ENCODE peak calls at places on chromosomes 6 and 20, in six cellular contexts. One of them, this sample, is unnamed.
A peak's percentile ranks its signal among the peaks of the same experiment; 100 is the strongest.

GRCh38 chr20:35145141-35145564 is 2.0 kb downstream of the EDEM2 start:
- DNase-seq in GM23338: peak; percentile 75
- DNase-seq in GM12878: peak; percentile 23
- DNase-seq in HCT116: peak; percentile 47
- DNase-seq in HL-60: no peak
- DNase-seq in HepG2: peak; percentile 77
- DNase-seq in this sample: peak; percentile 61

GRCh38 chr6:116410945-116411623 is 40.3 kb downstream of the DSE start:
- DNase-seq in GM23338: no peak
- DNase-seq in HepG2: no peak
- DNase-seq in HL-60: no peak
- DNase-seq in GM12878: no peak
- DNase-seq in HCT116: no peak
- DNase-seq in this sample: no peak

GRCh38 chr20:13355386-13355785 is 134.3 kb downstream of the ISM1 start:
- DNase-seq in HL-60: no peak
- DNase-seq in GM23338: no peak
- DNase-seq in HCT116: no peak
- DNase-seq in GM12878: no peak
- DNase-seq in HepG2: peak; percentile 77
- DNase-seq in this sample: no peak

GRCh38 chr6:167501831-167502385 is 177.0 kb downstream of the TTLL2 start:
- DNase-seq in HL-60: no peak
- DNase-seq in GM12878: no peak
- DNase-seq in HepG2: peak; percentile 77
- DNase-seq in HCT116: peak; percentile 33
- DNase-seq in GM23338: peak; percentile 61
- DNase-seq in this sample: peak; percentile 13

GRCh38 chr20:49594143-49594928 is 26.4 kb upstream of the PTGIS start:
- DNase-seq in HepG2: no peak
- DNase-seq in HCT116: no peak
- DNase-seq in HL-60: peak; percentile 75
- DNase-seq in GM12878: no peak
- DNase-seq in GM23338: no peak
- DNase-seq in this sample: no peak

GRCh38 chr6:87382861-87383260 is 24.9 kb upstream of the CFAP206 start:
- DNase-seq in HCT116: no peak
- DNase-seq in HL-60: no peak
- DNase-seq in HepG2: no peak
- DNase-seq in GM12878: no peak
- DNase-seq in GM23338: no peak
- DNase-seq in this sample: no peak

GRCh38 chr6:13445005-13445743 is 42.2 kb downstream of the GFOD1 start:
- DNase-seq in HL-60: no peak
- DNase-seq in GM23338: no peak
- DNase-seq in HepG2: no peak
- DNase-seq in GM12878: no peak
- DNase-seq in HCT116: no peak
- DNase-seq in this sample: no peak

GRCh38 chr6:40907198-40907701 is 131.8 kb downstream of the UNC5CL start:
- DNase-seq in GM23338: peak; percentile 9
- DNase-seq in HL-60: no peak
- DNase-seq in HepG2: peak; percentile 19
- DNase-seq in HCT116: no peak
- DNase-seq in GM12878: no peak
- DNase-seq in this sample: peak; percentile 65

GRCh38 chr6:85944736-85945135 is 302.1 kb upstream of the SYNCRIP start:
- DNase-seq in GM23338: no peak
- DNase-seq in HepG2: no peak
- DNase-seq in HL-60: no peak
- DNase-seq in HCT116: no peak
- DNase-seq in GM12878: no peak
- DNase-seq in this sample: no peak

GRCh38 chr20:237918-238317 is 10.9 kb downstream of the DEFB129 start:
- DNase-seq in HepG2: no peak
- DNase-seq in GM23338: no peak
- DNase-seq in HL-60: peak; percentile 22
- DNase-seq in GM12878: no peak
- DNase-seq in HCT116: no peak
- DNase-seq in this sample: no peak

GRCh38 chr20:237479-237878 is 10.4 kb downstream of the DEFB129 start:
- DNase-seq in GM12878: no peak
- DNase-seq in HCT116: no peak
- DNase-seq in HepG2: no peak
- DNase-seq in HL-60: peak; percentile 49
- DNase-seq in GM23338: no peak
- DNase-seq in this sample: no peak

DNA sequence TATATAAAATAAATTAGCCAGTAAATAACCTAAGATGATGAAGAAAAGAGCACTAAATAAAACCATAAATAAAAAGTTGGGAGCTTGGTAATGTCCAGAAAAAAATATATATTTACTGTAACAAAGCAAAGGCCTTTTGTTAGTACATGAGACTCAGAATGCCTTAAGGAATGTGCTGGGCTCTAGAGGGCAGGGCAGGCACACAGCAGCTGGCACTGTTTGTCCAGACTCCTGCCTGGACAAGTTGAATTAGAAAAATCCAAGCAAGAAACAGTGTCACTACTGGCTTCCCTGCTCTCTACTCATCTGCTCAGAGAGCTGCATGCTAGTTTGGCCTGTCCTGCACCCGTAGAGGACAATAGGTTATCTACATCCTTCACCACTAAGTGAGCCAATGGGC is 8.8 kb downstream of the DEFB129 start:
- DNase-seq in GM23338: no peak
- DNase-seq in HepG2: no peak
- DNase-seq in HL-60: no peak
- DNase-seq in GM12878: no peak
- DNase-seq in HCT116: no peak
- DNase-seq in this sample: peak; percentile 30
- TF ChIP-seq REST in GM23338: no peak
- TF ChIP-seq REST in HepG2: no peak
- TF ChIP-seq REST in HL-60: no peak
- TF ChIP-seq REST in GM12878: no peak
- TF ChIP-seq REST in HCT116: no peak
- TF ChIP-seq REST in this sample: no peak

GRCh38 chr20:39021748-39022147 is 59.6 kb downstream of the DHX35 start:
- DNase-seq in GM23338: no peak
- DNase-seq in HL-60: no peak
- DNase-seq in HepG2: no peak
- DNase-seq in HCT116: no peak
- DNase-seq in GM12878: peak; percentile 58
- DNase-seq in this sample: no peak

GRCh38 chr20:39029324-39029820 is 67.2 kb downstream of the DHX35 start:
- DNase-seq in HepG2: no peak
- DNase-seq in HL-60: no peak
- DNase-seq in GM23338: no peak
- DNase-seq in GM12878: no peak
- DNase-seq in HCT116: no peak
- DNase-seq in this sample: no peak

GRCh38 chr20:39025883-39026282 is 63.7 kb downstream of the DHX35 start:
- DNase-seq in GM12878: no peak
- DNase-seq in HepG2: no peak
- DNase-seq in HCT116: no peak
- DNase-seq in HL-60: no peak
- DNase-seq in GM23338: no peak
- DNase-seq in this sample: no peak
- H3K4me3 ChIP-seq in GM12878: no peak overlapping the region
- H3K4me3 ChIP-seq in HepG2: no peak overlapping the region
- H3K4me3 ChIP-seq in HCT116: no peak overlapping the region
- H3K4me3 ChIP-seq in HL-60: no peak overlapping the region
- H3K4me3 ChIP-seq in GM23338: no peak overlapping the region
- H3K4me3 ChIP-seq in this sample: no peak overlapping the region

DNA sequence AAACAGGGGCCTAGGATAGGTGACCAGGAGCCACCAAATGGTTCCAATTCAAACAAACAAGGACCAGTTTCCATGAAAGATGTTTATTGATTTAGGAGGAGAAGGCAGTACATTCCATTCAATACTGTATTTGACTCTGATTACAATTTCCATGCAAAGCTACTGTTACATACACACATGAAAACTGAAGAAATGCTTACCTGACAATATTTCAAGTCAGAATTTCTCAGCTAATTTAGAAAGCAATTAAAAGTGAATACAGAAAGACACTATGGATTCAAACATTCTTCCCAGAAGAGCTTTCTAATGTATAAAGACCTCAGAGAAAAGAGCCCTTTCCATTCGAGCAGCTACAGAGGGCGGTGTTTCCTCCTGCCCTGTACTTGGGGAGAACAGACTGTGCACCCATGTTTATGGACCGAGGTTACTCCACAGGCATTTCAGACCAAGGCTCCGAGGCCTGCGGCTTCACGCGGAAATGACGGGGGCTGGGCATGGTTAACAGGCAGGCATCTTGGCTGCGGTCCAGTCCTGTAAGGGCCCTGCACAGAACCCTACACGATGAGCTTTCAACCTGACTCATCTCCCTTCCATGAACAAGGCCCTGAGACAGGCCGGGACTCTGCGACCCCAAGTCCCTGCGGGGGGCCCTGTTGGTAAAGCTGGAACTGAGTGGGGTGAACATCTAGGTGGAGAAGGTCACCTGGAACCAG is 25.7 kb upstream of the TCFL5 start:
- DNase-seq in GM23338: no peak
- DNase-seq in GM12878: no peak
- DNase-seq in HCT116: no peak
- DNase-seq in HepG2: peak; percentile 50
- DNase-seq in HL-60: peak; percentile 79
- DNase-seq in this sample: no peak
- TF ChIP-seq POLR2AphosphoS5 in GM23338: no peak
- TF ChIP-seq POLR2AphosphoS5 in GM12878: no peak
- TF ChIP-seq POLR2AphosphoS5 in HCT116: no peak
- TF ChIP-seq POLR2AphosphoS5 in HepG2: no peak
- TF ChIP-seq POLR2AphosphoS5 in HL-60: peak; percentile 74
- TF ChIP-seq POLR2AphosphoS5 in this sample: no peak

GRCh38 chr6:54217018-54217417 is 91.2 kb upstream of the TINAG start:
- DNase-seq in HL-60: no peak
- DNase-seq in GM23338: no peak
- DNase-seq in HepG2: no peak
- DNase-seq in GM12878: no peak
- DNase-seq in HCT116: no peak
- DNase-seq in this sample: no peak
- TF ChIP-seq REST in HL-60: no peak
- TF ChIP-seq REST in GM23338: no peak
- TF ChIP-seq REST in HepG2: no peak
- TF ChIP-seq REST in GM12878: no peak
- TF ChIP-seq REST in HCT116: no peak
- TF ChIP-seq REST in this sample: no peak

DNA sequence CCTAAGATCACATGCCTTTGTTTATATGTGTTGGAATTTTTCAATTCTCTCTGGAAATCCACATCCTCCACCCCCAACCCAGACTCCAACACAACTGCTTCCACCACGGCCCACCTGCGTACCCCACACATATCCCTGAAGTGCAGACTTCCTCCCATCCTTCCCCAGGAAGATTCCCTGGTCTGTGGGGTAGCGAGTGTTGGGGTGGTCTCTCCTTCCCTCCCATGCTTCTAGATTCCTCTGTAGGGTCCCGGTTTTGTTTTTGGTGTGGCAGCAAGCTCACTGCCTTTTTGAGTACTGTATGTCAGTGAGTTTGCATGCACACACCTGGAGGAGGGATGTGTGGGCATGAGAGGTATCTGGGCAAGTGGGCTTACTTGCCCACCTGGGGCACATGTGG is 127.6 kb downstream of the MRPL14 start:
- DNase-seq in HL-60: no peak
- DNase-seq in HCT116: no peak
- DNase-seq in GM12878: no peak
- DNase-seq in HepG2: no peak
- DNase-seq in GM23338: no peak
- DNase-seq in this sample: no peak
- H3K4me3 ChIP-seq in HL-60: no peak overlapping the region
- H3K4me3 ChIP-seq in HCT116: peak overlapping the region; percentile 64
- H3K4me3 ChIP-seq in GM12878: no peak overlapping the region
- H3K4me3 ChIP-seq in HepG2: no peak overlapping the region
- H3K4me3 ChIP-seq in GM23338: no peak overlapping the region
- H3K4me3 ChIP-seq in this sample: no peak overlapping the region

DNA sequence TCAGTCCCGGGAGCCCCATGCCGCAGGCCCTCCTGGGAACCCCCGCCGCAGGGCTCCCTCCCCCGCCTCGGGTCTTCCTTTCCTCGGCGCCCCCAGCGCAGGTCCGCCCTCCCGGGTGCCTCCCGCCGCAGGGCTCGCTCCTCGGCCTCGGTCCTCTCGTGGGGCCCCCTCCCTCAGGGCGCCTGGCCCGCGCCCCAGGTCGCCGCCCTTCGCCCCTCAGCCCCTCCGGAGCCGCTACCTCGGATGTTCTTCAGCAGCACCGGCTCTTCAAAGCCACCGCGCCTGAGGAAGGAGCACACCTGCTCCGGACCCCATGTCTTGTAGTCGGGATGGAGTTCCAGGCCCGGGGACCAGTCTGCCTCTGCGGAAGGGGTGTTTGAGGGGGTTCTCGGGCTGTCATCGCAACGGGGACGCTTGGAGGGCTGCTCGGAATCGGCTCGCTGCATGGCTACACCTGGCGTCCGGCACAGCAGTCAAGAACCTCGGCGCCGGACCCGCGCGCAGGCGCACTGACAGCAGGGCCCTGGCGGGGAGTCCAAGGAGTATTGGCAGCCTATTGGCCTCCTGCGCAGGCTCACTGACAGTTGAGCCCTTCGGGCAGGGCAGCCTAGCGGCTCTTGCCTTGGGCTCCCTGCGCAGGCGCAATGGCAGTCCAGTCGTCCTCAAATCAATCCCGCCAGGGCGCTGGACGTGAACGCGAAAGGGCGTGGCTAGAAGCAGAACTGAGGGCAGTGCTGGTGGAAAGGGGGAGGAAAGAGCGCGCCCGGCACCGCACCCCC is at the start of gene SAMHD1:
- DNase-seq in HepG2: peak; percentile 100
- DNase-seq in HCT116: peak; percentile 96
- DNase-seq in GM23338: peak; percentile 98
- DNase-seq in HL-60: peak; percentile 97
- DNase-seq in GM12878: peak; percentile 96
- DNase-seq in this sample: peak; percentile 94
- TF ChIP-seq POLR2AphosphoS5 in HepG2: peak; percentile 88
- TF ChIP-seq POLR2AphosphoS5 in HCT116: peak; percentile 70
- TF ChIP-seq POLR2AphosphoS5 in GM23338: peak; percentile 73
- TF ChIP-seq POLR2AphosphoS5 in HL-60: no peak
- TF ChIP-seq POLR2AphosphoS5 in GM12878: peak; percentile 46
- TF ChIP-seq POLR2AphosphoS5 in this sample: peak; percentile 81

GRCh38 chr6:33914519-33915120 is 110.8 kb upstream of the MLN start:
- DNase-seq in GM23338: no peak
- DNase-seq in HL-60: peak; percentile 28
- DNase-seq in HCT116: no peak
- DNase-seq in GM12878: no peak
- DNase-seq in HepG2: no peak
- DNase-seq in this sample: no peak
- TF ChIP-seq REST in GM23338: no peak
- TF ChIP-seq REST in HL-60: no peak
- TF ChIP-seq REST in HCT116: no peak
- TF ChIP-seq REST in GM12878: no peak
- TF ChIP-seq REST in HepG2: no peak
- TF ChIP-seq REST in this sample: no peak

This sample was measured in Panc1.